ENCODE peak calls at places on chromosomes 3 and 15, in nine cellular contexts. Z is GM23248; X is bronchial epithelial cell; U is HS-27A; S is fibroblast of the conjunctiva; N is GM12865; G is GM12891; K is stimulated activated CD4-positive, alpha-beta T cell treated with anti-CD3 and anti-CD28 coated beads, Interleukin-4, amount 100 ng/mL, for 48 hours; Q is retina. D is an unnamed sample.

GRCh38 chr3:11832964-11833621 is 13.6 kb downstream of the TAMM41 start:
- DNase-seq in S (no peak), G (no peak), K (no peak), X (no peak), U (no peak), Q (no peak), Z (no peak), N (no peak), D (no peak)

GRCh38 chr3:107236661-107237375 is 140.4 kb upstream of the CCDC54 start:
- DNase-seq in N (no peak), U (no peak), S (no peak), Z (no peak), K (no peak), X (peak), G (no peak), Q (no peak), D (no peak)

GRCh38 chr3:128702391-128702790 is 23.6 kb upstream of the RAB7A start:
- DNase-seq in G (no peak), K (no peak), Q (no peak), U (no peak), N (no peak), X (peak), S (no peak), Z (peak), D (no peak)

GRCh38 chr3:124223853-124224252 is 231.9 kb upstream of the ROPN1 start:
- DNase-seq in X (no peak), U (no peak), G (no peak), K (no peak), Q (peak), N (no peak), Z (no peak), S (no peak), D (no peak)

GRCh38 chr15:58283302-58283701 is 145.1 kb downstream of the AQP9 start:
- DNase-seq in K (no peak), Q (no peak), Z (no peak), X (no peak), G (no peak), U (no peak), S (no peak), N (no peak), D (no peak)

GRCh38 chr3:98784042-98784441 is 20.9 kb downstream of the ST3GAL6 start:
- DNase-seq in K (no peak), S (no peak), N (no peak), U (no peak), Q (no peak), G (no peak), X (no peak), Z (no peak), D (no peak)

GRCh38 chr3:187759601-187760000 is 14.3 kb upstream of the BCL6 start:
- DNase-seq in U (no peak), Z (no peak), G (no peak), S (no peak), X (no peak), N (no peak), K (no peak), Q (no peak), D (no peak)

GRCh38 chr3:187989458-187990153 is 164.4 kb upstream of the LPP start:
- DNase-seq in G (no peak), S (no peak), K (no peak), U (no peak), Z (no peak), N (no peak), Q (peak), X (no peak), D (no peak)

GRCh38 chr3:168002786-168003368 is 92.8 kb downstream of the GOLIM4 start:
- DNase-seq in U (no peak), Q (no peak), S (no peak), K (no peak), G (no peak), N (no peak), X (peak), Z (peak), D (no peak)

D was measured in amniotic stem cell.